ENCODE peak calls at places on chromosomes 4 and X, in five cellular contexts. A is cardiac fibroblast, H is choroid plexus epithelial cell, G is heart left ventricle, K is lower leg skin. J is an unnamed sample.

GRCh38 chr4:101031971-101032370 is 315.4 kb downstream of the PPP3CA start:
- DNase-seq in H (no peak), K (no peak), A (no peak), G (no peak), J (no peak)

GRCh38 chr4:88939697-88940096 is 117.3 kb downstream of the FAM13A start:
- DNase-seq in A (peak), G (no peak), H (peak), K (no peak), J (no peak)

GRCh38 chr4:85116008-85116407 is 149.5 kb upstream of the WDFY3 start:
- DNase-seq in G (no peak), K (no peak), H (no peak), A (no peak), J (no peak)

GRCh38 chrX:139194571-139195280 is 335.8 kb upstream of the F9 start:
- DNase-seq in G (peak), H (no peak), A (no peak), K (no peak), J (no peak)

GRCh38 chrX:47631676-47632075 is 1.9 kb upstream of the CFP start:
- DNase-seq in H (no peak), G (no peak), K (no peak), A (no peak), J (no peak)

GRCh38 chr4:104860227-104861123 is 286.2 kb upstream of the TET2 start:
- DNase-seq in G (peak), H (peak), A (peak), K (peak), J (peak)

GRCh38 chrX:17525762-17526555 is 151.0 kb downstream of the NHS start:
- DNase-seq in A (no peak), K (no peak), G (no peak), H (no peak), J (no peak)

GRCh38 chr4:87130985-87131753 is 89.2 kb downstream of the KLHL8 start:
- DNase-seq in K (no peak), H (no peak), A (no peak), G (no peak), J (no peak)

GRCh38 chr4:74004668-74005067 is 6.2 kb upstream of the CXCL5 start:
- DNase-seq in A (no peak), K (no peak), G (no peak), H (no peak), J (no peak)

GRCh38 chrX:80489166-80489565 is 68.9 kb downstream of the TENT5D start:
- DNase-seq in A (no peak), G (no peak), H (no peak), K (no peak), J (no peak)

GRCh38 chrX:142156567-142156966 is 48.5 kb downstream of the MAGEC2 start:
- DNase-seq in K (no peak), G (no peak), A (no peak), H (no peak), J (no peak)

GRCh38 chrX:151680805-151681204 is 14.5 kb upstream of the PRRG3 start:
- DNase-seq in K (no peak), H (peak), G (no peak), A (peak), J (no peak)

GRCh38 chr4:86484241-86484640 is 109.9 kb upstream of the PTPN13 start:
- DNase-seq in H (peak), A (no peak), K (no peak), G (no peak), J (no peak)

GRCh38 chr4:7001271-7001670 is 41.9 kb upstream of the TADA2B start:
- DNase-seq in K (no peak), H (no peak), A (no peak), G (no peak), J (no peak)

GRCh38 chr4:185865901-185866328 is 53.9 kb upstream of the SORBS2 start:
- DNase-seq in G (no peak), A (peak), K (no peak), H (peak), J (no peak)

GRCh38 chrX:34848281-34848680 is 94.3 kb upstream of the FAM47B start:
- DNase-seq in A (peak), H (peak), K (no peak), G (no peak), J (no peak)

GRCh38 chr4:137390707-137391106 is 141.6 kb downstream of the PCDH18 start:
- DNase-seq in H (peak), A (peak), G (no peak), K (no peak), J (no peak)

GRCh38 chr4:152785639-152786517 is 6.1 kb downstream of the ARFIP1 start:
- DNase-seq in A (no peak), H (no peak), G (no peak), K (no peak), J (no peak)

GRCh38 chr4:76799139-76799538 is 98.8 kb downstream of the SOWAHB start:
- DNase-seq in H (no peak), K (no peak), G (no peak), A (no peak), J (no peak)

GRCh38 chr4:176357359-176358082 is 37.8 kb downstream of the SPCS3 start:
- DNase-seq in H (no peak), K (no peak), A (no peak), G (no peak), J (no peak)

GRCh38 chr4:87260477-87260876 is 40.1 kb upstream of the KLHL8 start:
- DNase-seq in H (no peak), G (no peak), K (no peak), A (no peak), J (no peak)

GRCh38 chrX:120732879-120733278 is 103.0 kb upstream of the C1GALT1C1 start:
- DNase-seq in G (no peak), K (no peak), A (no peak), H (no peak), J (no peak)

GRCh38 chr4:179695175-179695574 is 2252.9 kb upstream of the AGA start:
- DNase-seq in K (no peak), H (peak), G (no peak), A (peak), J (no peak)

GRCh38 chr4:141306331-141306730 is 85.6 kb downstream of the ZNF330 start:
- DNase-seq in G (no peak), H (no peak), K (no peak), A (no peak), J (no peak)

GRCh38 chr4:121950212-121950679 is 1.6 kb downstream of the TRPC3 start:
- DNase-seq in K (peak), H (peak), A (peak), G (peak), J (peak)

GRCh38 chr4:76823516-76823915 is 74.4 kb downstream of the SOWAHB start:
- DNase-seq in G (no peak), A (no peak), K (no peak), H (no peak), J (no peak)

GRCh38 chr4:173258866-173259265 is 75.3 kb downstream of the HMGB2 start:
- DNase-seq in A (no peak), H (no peak), K (no peak), G (no peak), J (no peak)

GRCh38 chr4:6199344-6199921 is 916 bp downstream of the JAKMIP1 start:
- DNase-seq in H (no peak), K (no peak), G (no peak), A (no peak), J (no peak)

GRCh38 chr4:146916479-146917076 is 29.1 kb downstream of the TTC29 start:
- DNase-seq in A (peak), K (no peak), G (no peak), H (peak), J (no peak)

GRCh38 chr4:95181446-95182306 is 367.1 kb downstream of the UNC5C start:
- DNase-seq in H (peak), G (no peak), A (peak), K (no peak), J (no peak)

GRCh38 chr4:98542011-98542410 is 116.4 kb downstream of the TSPAN5 start:
- DNase-seq in G (no peak), A (no peak), K (no peak), H (no peak), J (no peak)

GRCh38 chr4:6019316-6020263 is 1.4 kb upstream of the C4orf50 start:
- DNase-seq in G (no peak), A (peak), K (peak), H (peak), J (peak)

GRCh38 chr4:19823781-19824180 is 427.9 kb upstream of the SLIT2 start:
- DNase-seq in H (no peak), A (no peak), K (no peak), G (no peak), J (no peak)

GRCh38 chr4:186485621-186486062 is 69.7 kb downstream of the MTNR1A start:
- DNase-seq in K (no peak), A (peak), H (no peak), G (peak), J (no peak)

GRCh38 chr4:95507147-95507546 is 41.6 kb downstream of the UNC5C start:
- DNase-seq in K (no peak), A (peak), G (no peak), H (peak), J (no peak)

GRCh38 chrX:139831689-139832456 is 101.0 kb downstream of the ATP11C start:
- DNase-seq in H (peak), K (peak), A (peak), G (no peak), J (no peak)

GRCh38 chr4:139916041-139916440 is 237.9 kb downstream of the MAML3 start:
- DNase-seq in A (no peak), K (no peak), H (no peak), G (no peak), J (no peak)

GRCh38 chr4:37648084-37648817 is 37.9 kb downstream of the RELL1 start:
- DNase-seq in G (peak), K (peak), H (peak), A (peak), J (no peak)

GRCh38 chrX:104318330-104319009 is 63.7 kb upstream of the ESX1 start:
- DNase-seq in A (peak), H (peak), G (no peak), K (peak), J (no peak)

GRCh38 chr4:88771883-88772450 is 74.3 kb upstream of the NAP1L5 start:
- DNase-seq in H (no peak), G (no peak), A (no peak), K (no peak), J (no peak)

GRCh38 chrX:150225756-150226155 is 137.4 kb upstream of the MAMLD1 start:
- DNase-seq in H (no peak), K (no peak), G (no peak), A (no peak), J (no peak)
- TF ChIP-seq CTCF in H (no peak), K (no peak), G (no peak), A (no peak), J (no peak)

GRCh38 chrX:133847595-133847994 is 137.8 kb downstream of the GPC3 start:
- DNase-seq in K (no peak), H (no peak), G (no peak), A (no peak), J (no peak)

GRCh38 chrX:133852837-133853236 is 132.6 kb downstream of the GPC3 start:
- DNase-seq in A (no peak), K (no peak), G (no peak), H (peak), J (no peak)

GRCh38 chrX:133849676-133850075 is 135.7 kb downstream of the GPC3 start:
- DNase-seq in G (no peak), A (no peak), K (no peak), H (peak), J (no peak)

GRCh38 chrX:133850414-133850813 is 135.0 kb downstream of the GPC3 start:
- DNase-seq in G (no peak), A (no peak), H (peak), K (no peak), J (no peak)
- TF ChIP-seq CTCF in G (no peak), A (no peak), H (no peak), K (no peak), J (no peak)

DNA sequence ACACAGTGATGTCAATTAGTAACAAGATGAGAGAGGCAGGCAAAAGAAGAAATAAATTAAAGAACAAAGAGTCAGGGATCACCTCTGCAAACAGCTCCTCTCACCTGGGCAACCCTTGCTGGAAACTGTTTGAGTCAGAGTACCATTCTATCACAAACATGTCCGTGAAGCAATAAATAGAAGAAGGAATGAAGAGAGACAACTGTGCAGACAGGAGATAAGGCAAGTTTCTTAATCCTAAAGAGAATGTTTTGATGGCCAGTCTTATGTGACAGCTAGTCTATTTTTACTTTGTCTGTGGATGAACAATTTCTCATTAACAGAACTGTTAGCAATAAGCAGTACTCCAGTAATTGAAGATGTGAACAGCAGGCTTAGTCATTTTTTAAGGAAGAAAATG is 422.4 kb downstream of the DMD start:
- DNase-seq in A (no peak), G (no peak), H (no peak), K (no peak), J (no peak)
- TF ChIP-seq CTCF in A (no peak), G (no peak), H (no peak), K (no peak), J (no peak)

GRCh38 chr4:123127218-123127617 is 204.8 kb upstream of the NUDT6 start:
- DNase-seq in G (no peak), A (peak), K (no peak), H (peak), J (no peak)
- TF ChIP-seq CTCF in G (peak), A (peak), K (no peak), H (peak), J (peak)

GRCh38 chr4:31104596-31104995 is 384.4 kb downstream of the PCDH7 start:
- DNase-seq in G (no peak), A (no peak), H (no peak), K (no peak), J (no peak)

GRCh38 chr4:31107362-31107761 is 387.2 kb downstream of the PCDH7 start:
- DNase-seq in A (no peak), H (no peak), G (no peak), K (no peak), J (no peak)

GRCh38 chr4:31111794-31112193 is 391.6 kb downstream of the PCDH7 start:
- DNase-seq in H (no peak), A (no peak), G (no peak), K (no peak), J (no peak)

GRCh38 chr4:31106419-31106818 is 386.2 kb downstream of the PCDH7 start:
- DNase-seq in A (no peak), K (no peak), G (no peak), H (no peak), J (no peak)

GRCh38 chr4:31108762-31109161 is 388.6 kb downstream of the PCDH7 start:
- DNase-seq in K (no peak), A (no peak), H (no peak), G (no peak), J (no peak)
- TF ChIP-seq CTCF in K (no peak), A (no peak), H (no peak), G (no peak), J (no peak)

GRCh38 chr4:3168029-3168428 is 80.9 kb upstream of the MSANTD1 start:
- DNase-seq in G (no peak), A (peak), K (no peak), H (peak), J (no peak)
- TF ChIP-seq CTCF in G (no peak), A (no peak), K (no peak), H (no peak), J (no peak)

GRCh38 chrX:45956222-45956867 is 588.9 kb downstream of the ZNF674 start:
- DNase-seq in K (no peak), H (no peak), G (no peak), A (no peak), J (no peak)

GRCh38 chrX:45954026-45954425 is 591.2 kb downstream of the ZNF674 start:
- DNase-seq in G (no peak), H (no peak), K (no peak), A (no peak), J (no peak)

GRCh38 chrX:45952030-45952429 is 593.2 kb downstream of the ZNF674 start:
- DNase-seq in A (no peak), K (no peak), H (no peak), G (no peak), J (no peak)
- TF ChIP-seq CTCF in A (no peak), K (no peak), H (no peak), G (no peak), J (no peak)

DNA sequence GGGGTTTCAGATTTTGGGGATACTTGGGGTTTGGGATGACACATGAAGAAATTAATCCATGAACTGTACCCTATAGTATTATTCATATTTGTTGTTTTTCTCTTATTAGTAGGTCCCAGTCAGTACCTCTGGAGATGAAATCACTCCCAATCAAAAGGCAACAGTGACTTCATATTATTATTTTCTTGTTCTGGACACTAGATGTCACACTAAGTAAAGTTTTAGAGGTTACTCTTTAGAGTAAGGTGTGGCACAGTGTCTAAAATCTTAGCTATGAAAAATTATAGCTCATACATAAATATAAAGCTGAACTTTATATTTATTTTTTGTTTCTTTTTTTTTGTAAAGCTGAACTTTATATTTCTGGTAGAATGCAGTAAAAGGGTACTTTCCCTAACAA is 35.1 kb downstream of the FAM114A1 start:
- DNase-seq in K (no peak), A (peak), G (no peak), H (peak), J (no peak)
- TF ChIP-seq CTCF in K (no peak), A (no peak), G (peak), H (peak), J (peak)

DNA sequence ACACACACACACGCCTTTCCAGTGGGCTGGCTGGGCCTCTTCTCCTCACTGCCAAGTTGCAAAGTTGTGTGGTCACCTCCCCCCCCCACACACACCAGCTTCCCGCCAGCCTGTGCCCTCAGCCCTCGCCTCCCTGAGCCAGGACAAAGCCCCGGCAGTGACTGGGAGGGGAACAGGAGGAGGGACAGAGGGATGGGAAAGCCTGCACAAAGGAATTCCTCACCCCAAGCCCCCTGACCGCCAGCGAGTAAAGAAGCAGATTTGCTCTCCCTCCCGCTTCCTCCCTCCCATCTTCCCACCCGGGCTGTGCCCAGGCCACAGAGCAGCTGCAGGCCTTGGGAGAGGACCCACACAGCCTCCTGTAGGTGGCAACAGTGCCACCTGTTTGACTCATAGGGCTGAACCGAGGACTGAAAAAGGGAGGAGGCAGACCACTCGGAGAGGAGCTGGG is at the start of gene GDPD2:
- DNase-seq in K (no peak), G (no peak), A (peak), H (no peak), J (no peak)
- TF ChIP-seq CTCF in K (no peak), G (no peak), A (no peak), H (peak), J (peak)

DNA sequence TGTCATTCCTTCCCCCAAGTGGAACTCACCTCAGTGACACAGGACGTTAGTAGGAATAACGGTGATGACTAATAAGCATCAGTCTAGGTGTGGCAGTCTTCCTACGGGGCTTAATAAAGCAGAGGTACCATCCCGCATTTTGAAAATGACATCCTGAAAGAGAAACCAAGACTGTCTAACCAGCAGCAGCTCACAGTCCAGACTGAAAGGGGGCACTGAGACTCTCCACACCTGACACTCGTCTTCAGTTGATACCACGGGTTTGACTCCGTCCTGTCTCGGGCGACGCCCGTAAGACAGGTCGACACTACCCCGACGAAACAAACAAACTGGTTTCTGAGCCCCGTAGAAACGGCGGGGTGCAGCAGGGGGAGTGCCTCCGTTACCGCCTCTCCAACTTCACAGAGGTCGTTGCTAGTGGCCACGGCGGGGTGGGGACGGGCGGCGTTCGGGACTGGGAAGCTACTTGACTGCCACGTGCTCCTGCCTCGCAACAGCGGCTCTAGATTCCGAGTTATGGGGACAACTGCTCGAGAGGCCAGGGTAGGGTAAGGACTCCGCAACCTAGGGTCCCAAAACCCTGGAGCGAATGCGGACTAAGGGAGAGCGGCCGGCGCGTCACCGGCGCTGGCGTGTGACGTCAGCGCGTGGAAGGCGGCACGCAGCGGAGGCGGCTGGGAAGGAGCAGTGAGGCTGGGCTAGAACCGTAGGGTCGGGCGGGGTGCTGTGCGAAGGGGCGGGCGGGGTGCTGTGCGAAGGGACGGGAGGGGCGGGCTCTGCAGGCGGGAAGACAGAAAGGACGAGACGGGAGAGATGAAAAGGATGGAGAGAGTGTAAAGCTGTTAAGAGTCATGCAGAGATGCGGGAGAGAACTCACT is at the start of gene NEK1:
- DNase-seq in G (peak), H (peak), K (peak), A (peak), J (peak)
- TF ChIP-seq CTCF in G (no peak), H (peak), K (no peak), A (no peak), J (no peak)